ENCODE peak calls at places on chromosomes 1 and 21, in five cellular contexts. X is HCT116, C is progenitor cell of endocrine pancreas, W is adrenal gland, K is Calu3. H is an unnamed sample.

GRCh38 chr1:208309771-208310170 is 65.6 kb upstream of the PLXNA2 start:
- DNase-seq in X (no peak), C (no peak), W (no peak), K (no peak), H (no peak)

GRCh38 chr1:154474802-154475201 is 27.2 kb upstream of the TDRD10 start:
- DNase-seq in X (peak; percentile 73), C (no peak), W (peak; percentile 42), K (peak; percentile 88), H (no peak)

GRCh38 chr1:8408151-8408839 is 90.4 kb downstream of the SLC45A1 start:
- DNase-seq in X (no peak), C (no peak), W (peak; percentile 92), K (no peak), H (no peak)

GRCh38 chr1:24202987-24203386 is 15.9 kb upstream of the IFNLR1 start:
- DNase-seq in X (no peak), C (no peak), W (no peak), K (no peak), H (no peak)

GRCh38 chr1:192109576-192109975 is 48.7 kb upstream of the RGS18 start:
- DNase-seq in X (no peak), C (no peak), W (no peak), K (no peak), H (no peak)

GRCh38 chr1:92476071-92476607 is 10.6 kb downstream of the GFI1 start:
- DNase-seq in X (no peak), C (no peak), W (no peak), K (no peak), H (no peak)

GRCh38 chr1:184648160-184648855 is 106.3 kb downstream of the EDEM3 start:
- DNase-seq in X (no peak), C (no peak), W (no peak), K (no peak), H (no peak)

GRCh38 chr1:41588334-41588875 is 103.9 kb upstream of the EDN2 start:
- DNase-seq in X (no peak), C (no peak), W (no peak), K (no peak), H (no peak)

GRCh38 chr1:22895357-22895756 is 77.3 kb downstream of the LACTBL1 start:
- DNase-seq in X (no peak), C (no peak), W (no peak), K (no peak), H (no peak)

GRCh38 chr1:44733365-44733764 is 2.4 kb upstream of the RNU5D-1 start:
- DNase-seq in X (no peak), C (no peak), W (peak; percentile 22), K (no peak), H (no peak)

GRCh38 chr1:57111210-57111609 is 145.4 kb upstream of the C8B start:
- DNase-seq in X (no peak), C (no peak), W (no peak), K (no peak), H (no peak)

GRCh38 chr1:32321712-32322291 is 14.2 kb downstream of the MARCKSL1 start:
- DNase-seq in X (no peak), C (no peak), W (no peak), K (peak; percentile 81), H (no peak)

GRCh38 chr1:7549277-7549676 is 221.8 kb upstream of the VAMP3 start:
- DNase-seq in X (peak; percentile 91), C (no peak), W (no peak), K (peak; percentile 77), H (no peak)

GRCh38 chr1:44924835-44925464 is 61.4 kb downstream of the EIF2B3 start:
- DNase-seq in X (peak; percentile 18), C (no peak), W (no peak), K (peak; percentile 1), H (no peak)

GRCh38 chr1:53956308-53957168 is 10.4 kb downstream of the LRRC42 start:
- DNase-seq in X (no peak), C (no peak), W (no peak), K (no peak), H (no peak)

GRCh38 chr21:35394049-35394448 is 344.9 kb upstream of the RUNX1 start:
- DNase-seq in X (no peak), C (no peak), W (peak; percentile 13), K (no peak), H (no peak)

GRCh38 chr1:57474097-57474750 is 50.4 kb upstream of the DAB1 start:
- DNase-seq in X (no peak), C (no peak), W (no peak), K (no peak), H (no peak)

GRCh38 chr21:44285547-44285992 is at the start of gene AIRE:
- DNase-seq in X (no peak), C (no peak), W (peak; percentile 39), K (no peak), H (no peak)

GRCh38 chr1:10694274-10694632 is 102.2 kb downstream of the CASZ1 start:
- DNase-seq in X (no peak), C (no peak), W (no peak), K (no peak), H (no peak)

GRCh38 chr1:24390924-24391782 is 22.4 kb downstream of the STPG1 start:
- DNase-seq in X (peak; percentile 57), C (peak; percentile 56), W (peak; percentile 79), K (peak; percentile 72), H (peak; percentile 76)

GRCh38 chr1:23995431-23995837 is 15.3 kb upstream of the SRSF10 start:
- DNase-seq in X (no peak), C (no peak), W (no peak), K (no peak), H (no peak)

GRCh38 chr1:31957701-31958674 is 19.8 kb upstream of the PTP4A2 start:
- DNase-seq in X (no peak), C (no peak), W (peak; percentile 19), K (no peak), H (no peak)

GRCh38 chr1:232868793-232869491 is 63.7 kb downstream of the MAP10 start:
- DNase-seq in X (peak; percentile 45), C (no peak), W (peak; percentile 24), K (peak; percentile 6), H (peak; percentile 31)

GRCh38 chr1:189220750-189221149 is 1256.9 kb downstream of the BRINP3 start:
- DNase-seq in X (no peak), C (no peak), W (no peak), K (no peak), H (no peak)

GRCh38 chr1:107529511-107530149 is 388.8 kb downstream of the NTNG1 start:
- DNase-seq in X (no peak), C (no peak), W (peak; percentile 12), K (peak; percentile 9), H (no peak)

GRCh38 chr1:28374297-28374696 is 4.8 kb downstream of the PHACTR4 start:
- DNase-seq in X (no peak), C (no peak), W (no peak), K (no peak), H (no peak)

GRCh38 chr1:209805341-209805781 is 581 bp downstream of the IRF6 start:
- DNase-seq in X (no peak), C (peak; percentile 30), W (peak; percentile 33), K (peak; percentile 44), H (no peak)
- TF ChIP-seq CTCF in X (peak; percentile 20), C (peak; percentile 38), W (no peak), K (no peak), H (no peak)

GRCh38 chr1:150280138-150280707 is 2.1 kb upstream of the CIART start:
- DNase-seq in X (no peak), C (no peak), W (no peak), K (no peak), H (no peak)
- TF ChIP-seq CTCF in X (no peak), C (no peak), W (no peak), K (no peak), H (no peak)

DNA sequence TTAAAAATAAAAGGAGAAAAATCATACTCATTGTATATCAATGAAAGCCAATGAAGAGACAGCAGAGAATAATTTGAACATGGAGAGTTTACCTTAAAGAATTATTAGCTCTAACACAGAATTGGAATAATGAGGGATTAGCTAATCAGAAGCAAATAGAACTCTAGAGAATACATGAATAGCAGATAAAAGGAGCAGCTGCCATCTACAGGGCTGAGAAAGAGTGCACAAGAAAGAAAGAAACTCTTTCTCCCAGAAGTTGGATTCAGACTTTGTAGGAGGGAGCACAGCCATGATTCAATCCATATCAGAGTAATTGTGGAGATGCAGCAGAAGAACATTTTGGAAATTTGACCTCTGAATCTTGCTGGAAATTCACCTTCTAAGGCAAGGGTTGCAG is 1171.2 kb downstream of the PLA2G4A start:
- DNase-seq in X (no peak), C (no peak), W (no peak), K (no peak), H (no peak)
- TF ChIP-seq CTCF in X (peak; percentile 20), C (no peak), W (peak; percentile 24), K (no peak), H (no peak)

GRCh38 chr21:42526379-42526727 is 12.7 kb downstream of the SLC37A1 start:
- DNase-seq in X (no peak), C (no peak), W (peak; percentile 55), K (peak; percentile 49), H (no peak)
- TF ChIP-seq CTCF in X (no peak), C (no peak), W (no peak), K (no peak), H (no peak)

DNA sequence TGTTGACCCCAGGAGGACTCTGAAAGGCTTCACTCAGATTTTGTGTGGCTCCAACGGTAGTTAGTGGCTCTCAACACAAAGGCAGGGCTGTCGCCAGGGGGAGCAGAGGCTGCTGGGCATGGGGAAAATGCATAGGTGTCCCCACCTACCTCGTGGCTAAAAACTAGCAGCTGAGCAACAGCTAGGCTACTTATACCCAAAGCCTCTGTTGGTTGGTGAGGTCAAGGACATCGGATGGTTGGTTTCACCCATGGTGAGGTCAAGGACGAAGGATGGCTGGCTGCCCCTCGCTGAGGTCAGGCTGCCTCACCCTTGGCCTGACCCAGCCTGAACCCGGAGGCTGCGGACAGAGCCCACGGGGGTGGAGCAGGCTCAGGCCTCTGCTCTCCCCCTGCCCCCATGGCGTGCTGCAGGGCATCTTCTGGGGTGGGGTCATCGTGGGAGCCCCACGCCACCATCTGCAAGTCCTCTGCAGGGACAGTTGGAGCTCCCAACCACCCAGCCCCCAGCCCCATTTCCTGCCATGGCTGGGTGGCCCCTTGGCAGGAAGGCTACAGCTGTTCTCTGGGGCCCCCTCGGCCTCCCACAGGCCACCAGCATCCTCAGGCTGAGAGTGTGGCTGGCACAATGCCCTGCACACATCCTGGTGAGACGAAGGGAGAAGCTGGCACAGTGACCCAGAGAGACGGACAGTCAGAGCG is 8.5 kb upstream of the GNB1 start:
- DNase-seq in X (no peak), C (no peak), W (no peak), K (peak; percentile 42), H (no peak)
- TF ChIP-seq CTCF in X (no peak), C (peak; percentile 40), W (no peak), K (no peak), H (no peak)

DNA sequence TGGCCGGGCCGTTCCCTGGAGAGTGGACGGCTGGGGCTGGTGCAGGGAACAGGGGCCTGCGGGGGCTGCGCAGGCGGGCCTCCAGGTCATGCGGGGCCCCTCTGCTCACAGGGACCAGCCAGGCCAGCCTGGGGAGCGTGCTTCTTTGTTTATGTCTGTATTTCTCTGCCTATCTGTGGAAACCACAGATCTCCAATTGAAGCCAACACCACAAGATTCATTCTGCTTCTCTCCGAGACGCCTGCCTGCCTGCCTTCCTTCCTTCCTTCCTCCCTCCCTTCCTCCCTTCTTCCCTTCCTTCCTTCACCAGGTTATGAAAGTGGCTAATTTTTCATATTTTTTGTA is 39.9 kb upstream of the HMGN1 start:
- DNase-seq in X (no peak), C (no peak), W (no peak), K (no peak), H (no peak)
- TF ChIP-seq CTCF in X (peak; percentile 4), C (no peak), W (no peak), K (no peak), H (peak; percentile 63)

H was measured in mesothelial cell of epicardium.